ENCODE peak calls at places on chromosomes 2 and 18, in eight cellular contexts. Y is kidney epithelial cell; W is cardiac muscle cell; X is upper lobe of left lung; V is MM.1S; I is activated CD8-positive, alpha-beta T cell treated with anti-CD3 and anti-CD28 coated beads for 36 hours; B is astrocyte; E is kidney. M is an unnamed sample.

GRCh38 chr18:6557470-6558245 is 142.9 kb upstream of the L3MBTL4 start:
- DNase-seq in Y (no peak), W (no peak), X (no peak), V (no peak), I (no peak), B (no peak), E (no peak), M (no peak)

GRCh38 chr2:45712538-45712937 is 61.1 kb downstream of the PRKCE start:
- DNase-seq in Y (no peak), W (no peak), X (no peak), V (no peak), I (no peak), B (no peak), E (no peak), M (no peak)

GRCh38 chr18:26549486-26550435 is 1.4 kb upstream of the KCTD1 start:
- DNase-seq in Y (no peak), W (peak), X (peak), V (peak), I (peak), B (peak), E (peak), M (peak)

GRCh38 chr2:204453730-204454167 is 91.5 kb upstream of the PARD3B start:
- DNase-seq in Y (no peak), W (peak), X (peak), V (no peak), I (no peak), B (no peak), E (peak), M (peak)

GRCh38 chr2:231640646-231641111 is 48.0 kb downstream of the TEX44 start:
- DNase-seq in Y (no peak), W (no peak), X (peak), V (no peak), I (no peak), B (no peak), E (peak), M (peak)

GRCh38 chr18:49487711-49488310 is 777 bp upstream of the C18orf32 start:
- DNase-seq in Y (no peak), W (peak), X (no peak), V (no peak), I (peak), B (no peak), E (no peak), M (no peak)

GRCh38 chr2:6679481-6679880 is 186.2 kb downstream of the CMPK2 start:
- DNase-seq in Y (no peak), W (no peak), X (no peak), V (no peak), I (no peak), B (no peak), E (no peak), M (no peak)

GRCh38 chr2:172021955-172022354 is 22.2 kb downstream of the METAP1D start:
- DNase-seq in Y (no peak), W (peak), X (no peak), V (no peak), I (no peak), B (peak), E (no peak), M (peak)

GRCh38 chr2:228700638-228701037 is 519.2 kb upstream of the SPHKAP start:
- DNase-seq in Y (no peak), W (peak), X (no peak), V (peak), I (no peak), B (peak), E (no peak), M (peak)

GRCh38 chr18:26103579-26103978 is 13.2 kb upstream of the SS18 start:
- DNase-seq in Y (no peak), W (no peak), X (no peak), V (peak), I (peak), B (no peak), E (no peak), M (no peak)

GRCh38 chr2:185484601-185485000 is 254.0 kb upstream of the FSIP2 start:
- DNase-seq in Y (no peak), W (no peak), X (no peak), V (no peak), I (no peak), B (no peak), E (no peak), M (no peak)

GRCh38 chr2:105406221-105406620 is 7.4 kb upstream of the FHL2 start:
- DNase-seq in Y (no peak), W (peak), X (no peak), V (no peak), I (no peak), B (peak), E (no peak), M (peak)

GRCh38 chr2:229344151-229344551 is 73.1 kb upstream of the PID1 start:
- DNase-seq in Y (no peak), W (peak), X (no peak), V (no peak), I (no peak), B (peak), E (no peak), M (no peak)

GRCh38 chr2:233142355-233142897 is 82.3 kb downstream of the INPP5D start:
- DNase-seq in Y (no peak), W (no peak), X (no peak), V (peak), I (peak), B (no peak), E (no peak), M (no peak)

GRCh38 chr2:138752231-138752956 is 27.8 kb downstream of the NXPH2 start:
- DNase-seq in Y (no peak), W (peak), X (no peak), V (no peak), I (no peak), B (peak), E (no peak), M (peak)

GRCh38 chr2:1855150-1855549 is 110.8 kb upstream of the PXDN start:
- DNase-seq in Y (no peak), W (peak), X (no peak), V (no peak), I (no peak), B (peak), E (no peak), M (no peak)

GRCh38 chr2:148658807-148659722 is 14.5 kb downstream of the EPC2 start:
- DNase-seq in Y (peak), W (peak), X (no peak), V (peak), I (peak), B (peak), E (no peak), M (peak)

GRCh38 chr2:154497019-154497418 is 201.5 kb upstream of the KCNJ3 start:
- DNase-seq in Y (no peak), W (no peak), X (no peak), V (no peak), I (no peak), B (no peak), E (no peak), M (no peak)

GRCh38 chr2:72828840-72829507 is 3.1 kb upstream of the EXOC6B start:
- DNase-seq in Y (no peak), W (peak), X (no peak), V (peak), I (no peak), B (peak), E (no peak), M (peak)

GRCh38 chr2:111049792-111050640 is 70.7 kb upstream of the BCL2L11 start:
- DNase-seq in Y (peak), W (peak), X (no peak), V (peak), I (peak), B (peak), E (no peak), M (peak)

GRCh38 chr2:55951533-55951932 is 28.0 kb upstream of the EFEMP1 start:
- DNase-seq in Y (no peak), W (no peak), X (no peak), V (no peak), I (no peak), B (no peak), E (no peak), M (no peak)
- TF ChIP-seq CTCF in Y (no peak), W (no peak), X (no peak), V (no peak), I (no peak), B (no peak), E (no peak), M (no peak)

DNA sequence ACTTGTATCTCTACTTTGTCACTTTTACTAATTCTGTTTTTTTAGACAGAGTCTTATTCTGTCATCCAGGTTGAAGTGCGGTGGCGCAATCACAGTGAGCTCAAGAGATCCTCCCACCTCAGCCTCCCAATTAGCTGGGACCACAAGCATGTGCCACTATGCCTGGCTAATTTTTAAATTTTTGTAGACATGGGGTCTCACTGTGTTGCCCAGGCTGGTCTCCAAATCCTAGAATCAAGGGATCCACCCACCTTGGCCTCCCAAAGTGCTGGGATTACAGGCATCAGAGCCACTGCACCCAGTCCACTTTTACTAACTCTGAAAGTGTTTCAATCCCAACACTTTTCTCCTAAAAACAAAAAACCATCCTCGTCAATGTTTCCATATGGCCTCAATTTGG is 94.9 kb downstream of the MALT1 start:
- DNase-seq in Y (no peak), W (no peak), X (no peak), V (no peak), I (no peak), B (no peak), E (no peak), M (no peak)
- TF ChIP-seq CTCF in Y (no peak), W (no peak), X (no peak), V (no peak), I (no peak), B (no peak), E (no peak), M (no peak)

GRCh38 chr2:222860740-222861410 is at the start of gene ACSL3:
- DNase-seq in Y (no peak), W (peak), X (peak), V (peak), I (peak), B (peak), E (peak), M (peak)
- TF ChIP-seq CTCF in Y (no peak), W (no peak), X (no peak), V (no peak), I (no peak), B (no peak), E (no peak), M (no peak)

DNA sequence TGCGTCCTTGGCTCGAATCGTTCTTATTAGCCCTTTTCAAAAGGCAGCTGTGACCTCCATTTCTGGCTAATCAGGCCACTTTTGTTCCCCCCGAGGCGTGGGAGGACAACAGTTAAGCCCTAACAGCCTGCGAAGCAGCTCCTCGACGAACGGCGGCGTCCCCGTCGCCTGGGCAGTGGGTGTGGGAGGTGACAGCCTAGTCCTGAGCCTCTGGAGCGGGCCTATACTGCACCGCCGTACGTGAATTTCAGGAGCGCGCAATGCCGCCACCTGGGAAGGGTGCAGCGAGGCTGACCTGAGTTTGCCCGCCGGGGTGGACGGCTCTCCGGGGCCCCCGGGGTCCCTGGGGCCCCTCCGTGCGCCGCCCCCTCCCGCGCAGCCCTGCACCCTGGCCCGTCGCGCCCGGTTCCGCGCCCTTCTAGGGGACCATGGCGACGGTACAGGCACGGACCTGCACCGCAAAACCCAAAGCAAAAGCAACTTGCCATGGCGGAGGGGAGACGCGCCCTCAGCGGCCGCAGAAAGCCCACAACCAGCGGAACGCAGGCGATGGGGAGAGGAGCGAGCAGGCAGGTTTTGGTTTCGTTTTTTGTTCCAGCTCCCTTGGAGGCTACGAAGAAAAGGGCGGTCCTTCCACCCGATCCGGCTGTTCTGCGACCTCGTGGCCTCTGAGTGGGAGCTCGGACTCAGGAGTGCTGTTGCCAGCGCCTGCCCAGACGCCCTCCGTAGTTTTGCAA is at the start of gene RBM43:
- DNase-seq in Y (no peak), W (peak), X (peak), V (peak), I (peak), B (peak), E (peak), M (peak)
- TF ChIP-seq CTCF in Y (no peak), W (peak), X (no peak), V (no peak), I (no peak), B (no peak), E (peak), M (no peak)

DNA sequence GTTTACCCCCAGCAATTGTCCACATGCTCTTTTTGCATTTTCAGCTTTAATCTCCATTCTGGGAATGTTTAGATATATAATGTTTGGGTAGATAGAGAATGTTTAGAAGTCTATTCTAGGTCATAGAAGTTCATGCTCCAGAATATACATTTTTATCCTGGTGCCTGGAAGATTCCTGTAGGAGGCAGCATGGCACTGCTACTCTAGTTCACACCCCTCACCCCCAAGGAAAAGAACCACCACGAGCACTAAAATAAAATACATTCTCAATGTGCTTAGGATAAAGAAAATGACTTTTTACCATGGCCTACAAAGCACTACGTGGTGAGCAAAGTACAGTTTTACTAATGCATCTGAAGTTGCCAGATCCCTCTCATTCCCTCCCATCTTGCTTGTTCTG is 53.8 kb downstream of the MYO1B start:
- DNase-seq in Y (no peak), W (no peak), X (no peak), V (no peak), I (no peak), B (no peak), E (no peak), M (no peak)
- TF ChIP-seq CTCF in Y (peak), W (peak), X (no peak), V (no peak), I (no peak), B (peak), E (no peak), M (peak)